ENCODE peak calls at places on chromosomes 6 and 20, in four cellular contexts. H is right lobe of liver, L is GM12865, U is mesothelial cell of epicardium. A is an unnamed sample.

GRCh38 chr20:33719277-33719988 is 677 bp downstream of the PXMP4 start:
- DNase-seq in H (no peak), L (no peak), U (no peak), A (no peak)

GRCh38 chr20:61301995-61302525 is 50.0 kb downstream of the CDH4 start:
- DNase-seq in H (no peak), L (no peak), U (no peak), A (no peak)

GRCh38 chr6:85580878-85581267 is 12.8 kb downstream of the SNX14 start:
- DNase-seq in U (no peak), H (peak), L (peak), A (no peak)

GRCh38 chr6:14542670-14543366 is 425.2 kb downstream of the CD83 start:
- DNase-seq in L (peak), U (no peak), H (no peak), A (peak)

GRCh38 chr6:143426025-143426424 is 24.5 kb downstream of the ADAT2 start:
- DNase-seq in L (no peak), H (no peak), U (no peak), A (no peak)

GRCh38 chr6:109202409-109203264 is 107.3 kb downstream of the CEP57L1 start:
- DNase-seq in U (no peak), L (no peak), H (no peak), A (no peak)

GRCh38 chr6:119483936-119484335 is 134.4 kb upstream of the MAN1A1 start:
- DNase-seq in L (no peak), H (no peak), U (no peak), A (no peak)

GRCh38 chr6:44446626-44447297 is 59.3 kb downstream of the CDC5L start:
- DNase-seq in U (no peak), L (no peak), H (no peak), A (no peak)

GRCh38 chr6:81937296-81937937 is 184.9 kb upstream of the TENT5A start:
- DNase-seq in L (no peak), H (no peak), U (no peak), A (no peak)

GRCh38 chr6:85354761-85355618 is 94.9 kb upstream of the NT5E start:
- DNase-seq in L (peak), H (peak), U (peak), A (peak)

GRCh38 chr6:88209301-88209700 is 43.2 kb upstream of the CNR1 start:
- DNase-seq in L (no peak), H (no peak), U (no peak), A (no peak)

GRCh38 chr6:84618046-84618752 is 146.2 kb downstream of the TBX18 start:
- DNase-seq in U (no peak), H (no peak), L (no peak), A (no peak)

GRCh38 chr20:49821850-49822249 is 9.2 kb downstream of the SLC9A8 start:
- DNase-seq in U (no peak), H (no peak), L (no peak), A (no peak)

GRCh38 chr6:89411019-89411268 is 1.1 kb downstream of the RRAGD start:
- DNase-seq in U (peak), H (peak), L (peak), A (no peak)

GRCh38 chr6:52641826-52642225 is 29.1 kb upstream of the TMEM14A start:
- DNase-seq in U (no peak), L (no peak), H (no peak), A (no peak)

GRCh38 chr6:63899550-63899949 is 263.9 kb downstream of the PHF3 start:
- DNase-seq in U (no peak), H (no peak), L (no peak), A (no peak)

GRCh38 chr6:5287205-5287965 is 26.1 kb downstream of the FARS2 start:
- DNase-seq in L (peak), U (no peak), H (no peak), A (no peak)

GRCh38 chr6:3520541-3521220 is 63.8 kb upstream of the SLC22A23 start:
- DNase-seq in U (no peak), H (no peak), L (no peak), A (no peak)

GRCh38 chr20:19205999-19206398 is 6.4 kb upstream of the SLC24A3 start:
- DNase-seq in H (peak), U (peak), L (peak), A (peak)

GRCh38 chr20:54545959-54546358 is 70.6 kb downstream of the DOK5 start:
- DNase-seq in U (no peak), H (no peak), L (no peak), A (no peak)

GRCh38 chr20:31662372-31662854 is 24.7 kb downstream of the COX4I2 start:
- DNase-seq in H (no peak), L (no peak), U (no peak), A (no peak)

GRCh38 chr6:136501081-136501480 is 49.1 kb downstream of the MAP7 start:
- DNase-seq in U (no peak), H (no peak), L (no peak), A (no peak)

GRCh38 chr6:10630178-10630577 is 64.2 kb downstream of the C6orf52 start:
- DNase-seq in H (no peak), L (no peak), U (no peak), A (no peak)

GRCh38 chr6:118725944-118726343 is 74.6 kb upstream of the CEP85L start:
- DNase-seq in U (no peak), H (no peak), L (peak), A (no peak)

GRCh38 chr6:18978330-18979128 is 591.4 kb downstream of the RNF144B start:
- DNase-seq in U (no peak), H (no peak), L (no peak), A (no peak)

GRCh38 chr6:142821860-142822259 is 123.1 kb downstream of the HIVEP2 start:
- DNase-seq in U (no peak), H (peak), L (no peak), A (no peak)

DNA sequence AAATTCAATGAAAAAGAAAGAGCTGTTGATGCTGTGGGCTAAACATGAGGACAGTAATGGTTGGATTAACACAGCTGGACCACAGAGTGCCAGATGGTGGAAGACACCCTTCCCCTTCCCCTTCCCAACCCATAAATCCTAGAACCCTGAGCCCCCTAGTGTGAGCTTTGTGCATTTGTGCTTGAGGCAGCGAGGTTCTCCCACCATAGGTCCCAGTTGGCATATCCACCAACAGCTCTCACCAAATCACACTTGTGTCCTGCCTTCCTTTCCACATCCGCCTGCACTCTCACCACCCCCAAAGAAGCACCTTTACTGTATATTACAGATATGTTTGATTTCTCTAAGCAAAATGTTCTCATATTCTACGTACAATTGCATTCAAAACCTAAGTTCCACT is 32.8 kb upstream of the HBS1L start:
- DNase-seq in H (no peak), U (no peak), L (peak), A (no peak)
- TF ChIP-seq CTCF in H (no peak), U (no peak), L (peak), A (peak)

GRCh38 chr20:431012-431904 is 23.2 kb downstream of the RBCK1 start:
- DNase-seq in H (peak), U (no peak), L (peak), A (peak)
- TF ChIP-seq CTCF in H (peak), U (peak), L (peak), A (peak)

GRCh38 chr20:20318318-20319161 is 49.4 kb upstream of the INSM1 start:
- DNase-seq in U (no peak), H (no peak), L (no peak), A (no peak)
- TF ChIP-seq CTCF in U (no peak), H (no peak), L (no peak), A (no peak)

GRCh38 chr6:111872521-111873177 is 603 bp downstream of the FYN start:
- DNase-seq in H (peak), U (peak), L (peak), A (peak)

GRCh38 chr6:111875741-111876140 is 2.5 kb upstream of the FYN start:
- DNase-seq in H (no peak), L (no peak), U (no peak), A (no peak)

GRCh38 chr6:111871725-111872520 is 1.3 kb downstream of the FYN start:
- DNase-seq in U (no peak), H (no peak), L (peak), A (no peak)

GRCh38 chr6:111873178-111874029 is at the start of gene FYN:
- DNase-seq in H (peak), U (peak), L (peak), A (peak)

GRCh38 chr6:111874030-111874425 is 776 bp upstream of the FYN start:
- DNase-seq in L (peak), U (no peak), H (no peak), A (no peak)
- TF ChIP-seq CTCF in L (no peak), U (no peak), H (no peak), A (no peak)

DNA sequence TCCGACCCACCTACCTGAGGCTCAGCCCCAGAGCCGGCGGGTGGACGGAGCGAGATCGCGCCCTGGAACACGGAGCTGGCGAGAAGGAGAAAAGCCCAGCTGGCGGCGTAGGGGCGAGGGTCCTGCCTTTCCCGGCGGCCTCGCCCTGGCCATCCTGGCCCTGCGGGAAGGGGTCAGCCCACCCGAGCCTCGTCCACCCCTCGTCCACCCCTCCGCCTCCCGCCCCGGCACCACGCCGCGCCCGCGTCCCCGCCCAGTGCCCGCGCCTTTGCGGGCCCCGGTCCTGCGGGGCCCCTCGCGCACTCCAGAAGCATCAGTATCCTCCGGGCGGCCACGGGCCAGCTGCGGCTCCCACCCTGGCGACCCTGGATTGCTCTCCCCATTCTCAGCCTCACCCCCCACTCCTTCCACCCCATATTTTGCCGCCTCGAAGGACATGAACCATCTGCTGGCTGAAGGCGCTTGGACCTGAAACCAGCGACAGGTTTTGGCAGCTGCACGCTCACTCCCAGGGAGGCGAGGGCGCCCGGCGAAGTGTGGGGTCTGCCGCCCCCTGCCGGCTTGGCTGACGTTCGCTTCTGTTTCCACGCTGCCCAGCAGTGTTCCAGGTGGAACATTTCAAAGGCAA is 65.1 kb downstream of the PLG start:
- DNase-seq in L (peak), U (peak), H (peak), A (peak)
- TF ChIP-seq CTCF in L (peak), U (peak), H (peak), A (peak)

DNA sequence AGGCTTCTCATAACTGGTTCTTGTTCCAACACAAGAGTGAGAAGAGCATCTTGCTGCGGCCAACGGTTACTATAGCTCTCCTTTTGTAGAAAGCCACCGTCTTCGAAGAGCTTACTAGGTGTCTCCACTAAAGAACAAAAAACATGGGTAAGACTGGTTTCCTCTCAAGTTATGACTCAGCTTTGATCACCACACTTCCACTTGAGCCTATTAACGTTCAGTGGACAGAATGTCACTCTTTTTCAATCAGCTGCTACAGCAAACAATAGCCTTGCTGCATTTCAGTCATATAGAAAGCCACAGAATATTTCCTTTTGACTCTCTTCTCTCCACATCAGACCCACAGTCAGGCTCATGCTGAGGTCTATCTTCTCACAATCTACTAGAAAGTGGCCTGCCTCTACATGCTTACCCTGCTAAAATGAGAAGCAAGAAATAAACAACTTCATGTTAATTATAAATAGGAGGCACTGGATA is 243.5 kb upstream of the PREP start:
- DNase-seq in L (peak), U (no peak), H (no peak), A (peak)
- TF ChIP-seq CTCF in L (no peak), U (no peak), H (no peak), A (no peak)

GRCh38 chr6:35960192-35960591 is 39.3 kb upstream of the SRPK1 start:
- DNase-seq in U (no peak), H (no peak), L (no peak), A (no peak)

GRCh38 chr6:35955521-35955920 is 34.6 kb upstream of the SRPK1 start:
- DNase-seq in U (no peak), L (no peak), H (no peak), A (no peak)

GRCh38 chr6:35954335-35954734 is 33.4 kb upstream of the SRPK1 start:
- DNase-seq in H (no peak), U (no peak), L (no peak), A (no peak)

GRCh38 chr6:35955071-35955470 is 34.2 kb upstream of the SRPK1 start:
- DNase-seq in L (no peak), H (no peak), U (no peak), A (no peak)

DNA sequence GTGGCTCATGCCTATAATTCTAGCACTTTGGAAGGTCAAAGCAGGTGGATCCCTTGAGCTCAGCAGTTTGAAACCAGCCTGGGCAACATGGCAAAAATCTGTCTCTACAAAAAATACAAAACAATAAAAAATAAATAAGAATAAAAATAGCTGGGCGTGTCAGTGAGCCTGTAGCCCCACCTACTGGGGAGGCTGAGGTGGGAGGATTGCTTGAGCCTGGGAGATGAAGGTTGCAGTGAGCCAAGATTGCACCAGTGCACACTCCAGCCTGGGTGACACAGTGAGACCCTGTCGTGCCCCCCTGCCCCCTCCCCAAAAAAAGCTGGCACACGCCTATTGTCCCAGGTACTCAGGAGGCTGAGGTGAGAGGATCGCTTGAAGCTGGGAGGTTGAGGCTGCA is 35.1 kb upstream of the SRPK1 start:
- DNase-seq in U (no peak), H (no peak), L (no peak), A (no peak)
- TF ChIP-seq CTCF in U (no peak), H (no peak), L (peak), A (peak)

A was measured in GM10248.